ENCODE peak calls at places on chromosome 5, in eight cellular contexts. N is spleen, X is astrocyte of the cerebellum, S is heart left ventricle, A is A549, W is cardiac fibroblast, H is esophagus squamous epithelium, L is Panc1. V is an unnamed sample.

GRCh38 chr5:56055287-56055686 is 60.5 kb upstream of the IL6ST start:
- DNase-seq in N (no peak), X (no peak), S (no peak), A (no peak), W (no peak), H (no peak), L (no peak), V (no peak)

GRCh38 chr5:151096001-151096373 is 15.2 kb upstream of the TNIP1 start:
- DNase-seq in N (no peak), X (no peak), S (no peak), A (no peak), W (no peak), H (no peak), L (no peak), V (no peak)

GRCh38 chr5:81749186-81749561 is 1.7 kb downstream of the SSBP2 start:
- DNase-seq in N (no peak), X (no peak), S (no peak), A (no peak), W (peak; percentile 60), H (no peak), L (no peak), V (no peak)

GRCh38 chr5:118220491-118220890 is 767.9 kb downstream of the DTWD2 start:
- DNase-seq in N (no peak), X (peak; percentile 13), S (no peak), A (no peak), W (no peak), H (no peak), L (no peak), V (no peak)

GRCh38 chr5:175517824-175518450 is 39.6 kb downstream of the SFXN1 start:
- DNase-seq in N (no peak), X (peak; percentile 84), S (no peak), A (no peak), W (peak; percentile 67), H (no peak), L (no peak), V (peak; percentile 61)

GRCh38 chr5:76714771-76715483 is 999 bp upstream of the F2R start:
- DNase-seq in N (peak; percentile 85), X (no peak), S (no peak), A (peak; percentile 30), W (no peak), H (no peak), L (no peak), V (no peak)

GRCh38 chr5:32096891-32097592 is 77.1 kb downstream of the GOLPH3 start:
- DNase-seq in N (no peak), X (no peak), S (no peak), A (no peak), W (no peak), H (no peak), L (no peak), V (no peak)

GRCh38 chr5:64619609-64620008 is 70.7 kb upstream of the SHISAL2B start:
- DNase-seq in N (no peak), X (no peak), S (no peak), A (no peak), W (peak; percentile 78), H (no peak), L (no peak), V (no peak)

GRCh38 chr5:57313716-57314115 is 139.9 kb downstream of the GPBP1 start:
- DNase-seq in N (no peak), X (no peak), S (no peak), A (no peak), W (no peak), H (no peak), L (no peak), V (no peak)

GRCh38 chr5:97624861-97625260 is 441.8 kb upstream of the RIOK2 start:
- DNase-seq in N (no peak), X (no peak), S (no peak), A (no peak), W (peak; percentile 42), H (no peak), L (no peak), V (no peak)

GRCh38 chr5:6307304-6307703 is 71.0 kb downstream of the MED10 start:
- DNase-seq in N (no peak), X (no peak), S (no peak), A (no peak), W (no peak), H (no peak), L (no peak), V (no peak)

GRCh38 chr5:6492934-6493333 is 44.3 kb downstream of the UBE2QL1 start:
- DNase-seq in N (no peak), X (no peak), S (no peak), A (no peak), W (no peak), H (no peak), L (no peak), V (no peak)

GRCh38 chr5:36162810-36163486 is 11.0 kb downstream of the SKP2 start:
- DNase-seq in N (no peak), X (no peak), S (no peak), A (no peak), W (no peak), H (no peak), L (no peak), V (no peak)

GRCh38 chr5:178282391-178282790 is 49.8 kb upstream of the PHYKPL start:
- DNase-seq in N (peak; percentile 23), X (no peak), S (no peak), A (no peak), W (no peak), H (no peak), L (no peak), V (no peak)

GRCh38 chr5:96284727-96285389 is 148.2 kb downstream of the PCSK1 start:
- DNase-seq in N (no peak), X (no peak), S (no peak), A (no peak), W (no peak), H (no peak), L (no peak), V (no peak)

GRCh38 chr5:96285823-96286222 is 147.2 kb downstream of the PCSK1 start:
- DNase-seq in N (no peak), X (no peak), S (no peak), A (no peak), W (no peak), H (no peak), L (no peak), V (no peak)

GRCh38 chr5:96280946-96281393 is 152.1 kb downstream of the PCSK1 start:
- DNase-seq in N (no peak), X (no peak), S (no peak), A (no peak), W (no peak), H (no peak), L (no peak), V (no peak)

GRCh38 chr5:96282020-96282419 is 151.0 kb downstream of the PCSK1 start:
- DNase-seq in N (no peak), X (no peak), S (no peak), A (no peak), W (no peak), H (no peak), L (no peak), V (no peak)

DNA sequence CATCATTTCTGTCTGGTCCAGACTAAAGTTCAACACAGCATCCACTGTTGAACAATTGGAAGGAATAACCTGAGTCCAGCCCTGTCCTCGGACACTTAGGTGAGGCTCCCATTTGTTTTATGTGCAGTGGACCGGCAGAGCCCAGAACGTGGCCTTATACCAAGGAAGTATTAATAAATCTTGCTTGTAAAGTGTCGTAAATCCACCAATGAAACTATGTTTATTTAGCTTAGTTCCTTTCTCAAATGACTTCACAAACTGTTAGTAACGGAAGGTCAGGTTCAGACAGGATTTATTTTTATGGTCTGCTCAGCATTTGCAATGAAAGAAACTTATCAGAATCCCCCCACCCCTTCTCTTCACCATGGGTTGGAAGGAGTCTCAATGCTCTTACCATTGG is 149.5 kb downstream of the PCSK1 start:
- DNase-seq in N (no peak), X (no peak), S (no peak), A (no peak), W (no peak), H (no peak), L (no peak), V (no peak)
- TF ChIP-seq CTCF in N (no peak), X (no peak), S (no peak), A (no peak), W (no peak), H (no peak), L (no peak), V (no peak)

DNA sequence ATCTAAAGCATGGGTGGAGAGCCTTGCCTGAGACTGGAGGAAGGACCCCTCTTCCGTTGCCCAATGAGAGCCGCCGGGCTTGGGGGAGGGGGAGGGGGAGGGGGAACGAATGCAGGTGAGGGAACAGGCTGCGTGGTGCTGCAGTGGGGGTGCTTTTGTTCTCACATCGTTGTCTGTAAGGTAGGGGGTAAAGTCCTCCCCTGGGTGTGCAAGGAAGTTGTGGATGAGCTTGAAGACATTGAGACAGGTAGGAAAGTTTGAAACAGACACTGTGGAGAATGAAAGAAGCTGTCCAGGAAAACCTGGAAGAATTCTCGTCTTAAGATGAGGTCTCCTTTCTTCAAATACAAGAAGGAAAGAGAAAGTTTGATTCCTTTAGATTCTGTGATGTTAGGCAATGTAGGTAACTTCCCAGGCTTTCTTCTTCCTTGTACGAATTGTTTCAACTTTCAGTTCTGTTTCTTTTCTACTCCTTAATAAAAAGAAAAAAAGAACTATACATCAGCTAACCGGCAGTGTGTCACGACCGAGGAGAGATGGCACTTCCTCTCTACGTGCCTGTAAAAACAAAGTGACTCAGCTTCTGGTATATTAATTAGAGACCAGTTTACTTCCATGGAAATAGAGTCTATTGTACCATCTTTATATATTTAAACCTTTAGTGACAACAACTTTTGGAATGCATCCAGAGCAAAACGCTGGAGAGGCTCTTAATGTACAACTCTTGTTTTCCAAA is 94.3 kb upstream of the LIFR start:
- DNase-seq in N (no peak), X (no peak), S (no peak), A (no peak), W (peak; percentile 32), H (no peak), L (no peak), V (no peak)
- H3K4me3 ChIP-seq in N (peak overlapping the region; percentile 41), X (no peak overlapping the region), S (peak overlapping the region; percentile 6), A (peak overlapping the region; percentile 26), W (no peak overlapping the region), H (no peak overlapping the region), L (peak overlapping the region; percentile 54), V (peak overlapping the region; percentile 17)

GRCh38 chr5:665541-665955 is 27.6 kb downstream of the TPPP start:
- DNase-seq in N (no peak), X (no peak), S (peak; percentile 7), A (no peak), W (no peak), H (no peak), L (no peak), V (no peak)

GRCh38 chr5:664994-665360 is 28.2 kb downstream of the TPPP start:
- DNase-seq in N (peak; percentile 69), X (no peak), S (peak; percentile 5), A (no peak), W (no peak), H (no peak), L (no peak), V (no peak)

GRCh38 chr5:663436-664342 is 29.5 kb downstream of the TPPP start:
- DNase-seq in N (peak; percentile 72), X (no peak), S (no peak), A (no peak), W (no peak), H (no peak), L (no peak), V (no peak)

GRCh38 chr5:662751-663435 is 30.3 kb downstream of the TPPP start:
- DNase-seq in N (peak; percentile 63), X (no peak), S (no peak), A (no peak), W (no peak), H (no peak), L (no peak), V (no peak)

GRCh38 chr5:664343-664993 is 28.7 kb downstream of the TPPP start:
- DNase-seq in N (peak; percentile 48), X (no peak), S (peak; percentile 6), A (no peak), W (no peak), H (no peak), L (no peak), V (no peak)
- TF ChIP-seq CTCF in N (no peak), X (no peak), S (no peak), A (no peak), W (no peak), H (no peak), L (no peak), V (no peak)

GRCh38 chr5:170861295-170861854 is 443 bp upstream of the RANBP17 start:
- DNase-seq in N (no peak), X (no peak), S (no peak), A (no peak), W (no peak), H (no peak), L (no peak), V (no peak)
- H3K4me3 ChIP-seq in N (peak overlapping the region; percentile 72), X (peak overlapping the region; percentile 76), S (peak overlapping the region; percentile 63), A (peak overlapping the region; percentile 95), W (no peak overlapping the region), H (peak overlapping the region; percentile 46), L (no peak overlapping the region), V (peak overlapping the region; percentile 14)

V was measured in AG04450.